ENCODE peak calls at places on chromosomes 3 and 15, in nine cellular contexts. E is sigmoid colon, K is PC-9, R is A549, B is kidney epithelial cell, N is AG04450, H is brain microvascular endothelial cell, D is left ventricle myocardium inferior, O is MM.1S. G is an unnamed sample.

GRCh38 chr3:122992628-122993570 is 34.7 kb downstream of the SEMA5B start:
- DNase-seq in E (peak; percentile 79), K (no peak), R (no peak), B (no peak), N (no peak), H (no peak), D (no peak), O (no peak), G (no peak)

GRCh38 chr3:159762981-159763465 is 225.6 kb upstream of the IL12A start:
- DNase-seq in E (peak; percentile 92), K (peak; percentile 79), R (peak; percentile 89), B (no peak), N (peak; percentile 61), H (peak; percentile 85), D (peak; percentile 65), O (peak; percentile 19), G (no peak)

GRCh38 chr15:73265536-73266153 is 103.1 kb downstream of the HCN4 start:
- DNase-seq in E (no peak), K (no peak), R (peak; percentile 74), B (peak; percentile 12), N (peak; percentile 6), H (peak; percentile 55), D (no peak), O (peak; percentile 68), G (no peak)

GRCh38 chr3:177337548-177338331 is 140.5 kb upstream of the TBL1XR1 start:
- DNase-seq in E (no peak), K (no peak), R (no peak), B (no peak), N (no peak), H (peak; percentile 52), D (no peak), O (no peak), G (no peak)

GRCh38 chr15:33091983-33092688 is 102.4 kb downstream of the FMN1 start:
- DNase-seq in E (no peak), K (no peak), R (no peak), B (no peak), N (no peak), H (no peak), D (no peak), O (no peak), G (no peak)

GRCh38 chr15:81312790-81313543 is 11.0 kb downstream of the STARD5 start:
- DNase-seq in E (peak; percentile 96), K (peak; percentile 85), R (peak; percentile 81), B (peak; percentile 98), N (peak; percentile 95), H (peak; percentile 97), D (peak; percentile 67), O (no peak), G (peak; percentile 91)

GRCh38 chr15:71691700-71692417 is 118.5 kb upstream of the NR2E3 start:
- DNase-seq in E (no peak), K (peak; percentile 68), R (no peak), B (peak; percentile 86), N (peak; percentile 93), H (peak; percentile 53), D (no peak), O (no peak), G (peak; percentile 69)

GRCh38 chr3:16335364-16335763 is 70.4 kb downstream of the OXNAD1 start:
- DNase-seq in E (no peak), K (no peak), R (no peak), B (no peak), N (no peak), H (no peak), D (no peak), O (no peak), G (no peak)

GRCh38 chr3:178538065-178538464 is 1.8 kb downstream of the KCNMB2 start:
- DNase-seq in E (no peak), K (no peak), R (no peak), B (no peak), N (no peak), H (no peak), D (no peak), O (no peak), G (no peak)

GRCh38 chr15:22891426-22892210 is 53.2 kb downstream of the NIPA2 start:
- DNase-seq in E (no peak), K (no peak), R (no peak), B (no peak), N (no peak), H (no peak), D (peak; percentile 7), O (no peak), G (no peak)

GRCh38 chr15:42508263-42508690 is 12.8 kb downstream of the SNAP23 start:
- DNase-seq in E (peak; percentile 81), K (no peak), R (no peak), B (no peak), N (no peak), H (no peak), D (no peak), O (no peak), G (no peak)

GRCh38 chr3:143885803-143886427 is 37.6 kb upstream of the SLC9A9 start:
- DNase-seq in E (no peak), K (no peak), R (peak; percentile 48), B (no peak), N (no peak), H (peak; percentile 37), D (no peak), O (peak; percentile 60), G (no peak)

GRCh38 chr15:89332446-89332845 is 2.2 kb downstream of the POLG start:
- DNase-seq in E (no peak), K (no peak), R (peak; percentile 41), B (no peak), N (no peak), H (peak; percentile 14), D (no peak), O (no peak), G (no peak)

GRCh38 chr3:39124876-39125836 is 17.7 kb downstream of the TTC21A start:
- DNase-seq in E (peak; percentile 64), K (peak; percentile 61), R (peak; percentile 65), B (no peak), N (no peak), H (no peak), D (no peak), O (no peak), G (no peak)

GRCh38 chr3:194690501-194691372 is 5.1 kb downstream of the FAM43A start:
- DNase-seq in E (no peak), K (no peak), R (no peak), B (no peak), N (no peak), H (peak; percentile 49), D (no peak), O (no peak), G (no peak)
- H3K4me3 ChIP-seq in E (no peak overlapping the region), K (no peak overlapping the region), R (no peak overlapping the region), B (no peak overlapping the region), N (no peak overlapping the region), H (no peak overlapping the region), D (no peak overlapping the region), O (no peak overlapping the region), G (no peak overlapping the region)

DNA sequence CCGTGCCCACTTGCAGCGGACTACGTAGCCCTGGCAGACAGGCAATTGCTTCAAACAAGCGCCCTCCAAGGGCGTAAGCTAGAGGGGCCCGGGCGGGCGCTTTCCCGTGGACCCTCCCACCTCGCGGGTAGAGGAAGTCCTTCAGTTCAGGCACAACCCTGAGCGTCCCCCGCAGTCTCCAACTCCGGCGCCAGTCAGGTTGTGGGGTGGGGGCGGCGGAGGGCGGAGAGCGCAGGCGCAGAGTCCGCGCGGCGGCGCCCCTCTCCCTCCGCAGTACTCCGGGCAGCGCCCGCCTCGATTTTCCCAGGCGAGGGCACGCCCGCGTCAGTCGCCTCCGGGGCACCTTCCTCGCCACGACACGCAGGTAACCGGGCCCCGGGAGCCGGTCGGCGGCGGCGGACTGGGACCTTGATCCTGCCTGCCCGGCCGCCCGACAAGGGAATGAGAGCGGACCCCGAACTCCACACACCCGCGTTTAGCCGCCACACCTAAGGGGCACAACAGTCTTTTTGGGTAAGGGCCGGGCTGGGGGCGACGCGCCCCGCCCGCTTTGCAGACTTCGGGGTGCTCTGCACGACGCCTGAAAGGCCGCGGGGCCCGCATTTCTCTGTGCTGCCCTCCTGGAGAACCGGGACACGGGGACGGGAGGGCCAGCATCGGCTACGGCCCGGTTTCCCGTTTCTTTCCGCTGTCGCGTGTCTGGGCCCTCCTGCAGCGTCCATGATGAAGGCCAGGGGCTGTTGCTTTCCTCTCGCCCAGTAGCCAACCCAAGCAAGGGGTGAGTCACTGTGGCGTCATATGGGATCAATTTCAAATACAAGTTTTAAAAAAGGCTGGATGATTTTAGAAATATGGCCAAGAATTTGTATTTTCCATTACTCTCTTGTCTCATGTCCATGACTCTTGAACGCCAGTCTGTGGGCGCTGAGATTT is at the start of gene SLC35G2:
- DNase-seq in E (peak; percentile 69), K (peak; percentile 61), R (peak; percentile 66), B (no peak), N (no peak), H (peak; percentile 81), D (peak; percentile 54), O (no peak), G (no peak)
- TF ChIP-seq CTCF in E (no peak), K (peak; percentile 17), R (no peak), B (peak; percentile 20), N (no peak), H (no peak), D (no peak), O (no peak), G (peak; percentile 12)

GRCh38 chr15:58021332-58022230 is 43.9 kb downstream of the ALDH1A2 start:
- DNase-seq in E (no peak), K (no peak), R (no peak), B (no peak), N (no peak), H (no peak), D (no peak), O (no peak), G (no peak)

GRCh38 chr15:58026552-58026951 is 39.0 kb downstream of the ALDH1A2 start:
- DNase-seq in E (peak; percentile 61), K (no peak), R (no peak), B (no peak), N (no peak), H (no peak), D (no peak), O (no peak), G (no peak)

DNA sequence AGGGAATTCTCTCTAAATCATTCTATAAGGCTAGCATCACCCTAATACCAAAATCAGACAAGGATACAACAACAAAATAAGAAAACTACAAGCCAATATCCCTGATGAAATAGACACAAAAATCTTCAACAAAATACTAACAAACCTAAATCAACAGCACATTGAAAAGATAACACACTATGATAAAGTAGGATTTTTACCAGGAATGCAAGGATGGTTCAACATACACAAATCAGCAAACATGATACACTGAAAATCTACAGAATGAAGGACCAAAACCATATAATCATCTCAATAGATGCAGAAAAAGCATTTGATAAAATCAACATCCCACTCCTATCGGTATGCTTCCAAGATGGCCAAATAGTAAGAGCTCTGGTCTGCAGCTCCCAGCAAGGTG is 39.5 kb downstream of the ALDH1A2 start:
- DNase-seq in E (no peak), K (no peak), R (no peak), B (no peak), N (no peak), H (no peak), D (no peak), O (no peak), G (no peak)
- H3K4me3 ChIP-seq in E (no peak overlapping the region), K (no peak overlapping the region), R (no peak overlapping the region), B (no peak overlapping the region), N (no peak overlapping the region), H (no peak overlapping the region), D (no peak overlapping the region), O (no peak overlapping the region), G (no peak overlapping the region)

DNA sequence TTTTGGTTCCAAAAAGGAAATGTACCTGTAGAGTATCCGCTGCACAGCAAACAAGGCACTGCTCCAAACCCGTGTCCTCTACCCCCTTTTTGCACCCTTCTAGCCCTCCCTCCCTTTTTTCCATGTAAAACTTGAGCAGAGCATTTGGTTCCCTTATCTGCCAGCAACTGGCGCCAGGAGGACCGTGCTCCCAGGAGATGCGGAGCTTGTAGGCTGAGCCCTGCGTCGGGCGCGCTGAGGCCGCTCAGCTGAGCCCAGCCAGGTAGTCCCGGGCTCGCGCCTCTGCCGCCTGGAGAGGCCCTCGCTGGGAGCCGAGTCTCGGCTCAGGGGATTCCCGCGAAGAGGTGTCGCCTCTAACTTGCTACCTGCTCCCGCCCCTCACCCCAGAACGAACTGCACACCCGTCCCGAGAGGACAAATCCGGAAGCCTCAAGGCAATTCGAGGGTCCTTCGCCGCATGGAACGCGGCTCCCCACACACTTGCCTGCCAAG is 575 bp downstream of the TRPM7 start:
- DNase-seq in E (peak; percentile 84), K (peak; percentile 49), R (peak; percentile 64), B (no peak), N (no peak), H (peak; percentile 25), D (peak; percentile 73), O (peak; percentile 85), G (no peak)
- TF ChIP-seq CTCF in E (no peak), K (no peak), R (no peak), B (no peak), N (peak; percentile 16), H (peak; percentile 21), D (no peak), O (no peak), G (peak; percentile 6)

G was measured in BJ.